ENCODE peak calls at places on chromosomes 7 and 10, in ten cellular contexts. L, H, J, Q, C, P, F, O, N and Y are unnamed samples.

GRCh38 chr7:22697322-22697859 is 29.6 kb upstream of the IL6 start:
- DNase-seq in N (no peak), H (no peak), C (no peak), L (no peak), Q (no peak), F (no peak), J (no peak), O (no peak), P (no peak), Y (no peak)

GRCh38 chr7:138468244-138469123 is 8.4 kb downstream of the TRIM24 start:
- DNase-seq in C (peak), H (no peak), N (no peak), P (no peak), Q (no peak), F (no peak), O (no peak), L (no peak), J (no peak), Y (no peak)

GRCh38 chr7:24024689-24025088 is 259.3 kb upstream of the NPY start:
- DNase-seq in N (no peak), P (no peak), O (no peak), J (no peak), Q (no peak), L (no peak), F (no peak), C (no peak), H (no peak), Y (no peak)

GRCh38 chr7:35799846-35800717 is 775 bp upstream of the SEPTIN7 start:
- DNase-seq in J (peak), N (peak), C (peak), Q (peak), O (peak), L (peak), F (peak), P (peak), H (peak), Y (no peak)

GRCh38 chr10:66678521-66678920 is 247.3 kb upstream of the LRRTM3 start:
- DNase-seq in P (peak), F (no peak), O (no peak), J (no peak), N (no peak), Q (no peak), H (no peak), L (no peak), C (no peak), Y (no peak)

GRCh38 chr7:83162402-83163256 is at the start of gene PCLO:
- DNase-seq in Q (peak), H (peak), P (peak), J (peak), F (peak), C (peak), O (peak), N (peak), L (peak), Y (peak)

GRCh38 chr7:2621061-2621828 is 10.5 kb upstream of the TTYH3 start:
- DNase-seq in F (peak), Q (no peak), P (no peak), O (peak), N (no peak), H (no peak), C (peak), J (peak), L (peak), Y (no peak)

GRCh38 chr7:30726296-30727006 is 25.5 kb upstream of the INMT start:
- DNase-seq in J (no peak), L (no peak), O (no peak), Q (no peak), C (no peak), H (no peak), P (no peak), N (no peak), F (no peak), Y (no peak)

GRCh38 chr10:113045155-113046055 is 95.4 kb downstream of the TCF7L2 start:
- DNase-seq in H (peak), J (no peak), Q (no peak), C (no peak), N (peak), L (no peak), P (peak), F (no peak), O (no peak), Y (no peak)

GRCh38 chr7:13279854-13280435 is 592.5 kb downstream of the ARL4A start:
- DNase-seq in J (peak), C (no peak), N (peak), P (peak), O (no peak), F (no peak), H (peak), Q (peak), L (no peak), Y (peak)

GRCh38 chr10:77332256-77332655 is 305.4 kb downstream of the KCNMA1 start:
- DNase-seq in C (no peak), H (no peak), N (no peak), F (no peak), P (no peak), J (no peak), L (no peak), O (no peak), Q (no peak), Y (no peak)

GRCh38 chr7:8228068-8228467 is 33.9 kb downstream of the ICA1 start:
- DNase-seq in L (no peak), C (no peak), Q (no peak), F (no peak), J (no peak), H (no peak), O (no peak), N (no peak), P (no peak), Y (no peak)

GRCh38 chr10:97708976-97709745 is 4.4 kb upstream of the MARVELD1 start:
- DNase-seq in H (peak), J (peak), F (no peak), C (peak), L (no peak), P (peak), O (peak), N (no peak), Q (peak), Y (no peak)

GRCh38 chr7:87231715-87232114 is 12.2 kb upstream of the TMEM243 start:
- DNase-seq in F (no peak), Q (no peak), N (no peak), O (no peak), J (no peak), P (no peak), H (no peak), C (no peak), L (no peak), Y (no peak)

GRCh38 chr7:132218876-132219275 is 357.4 kb downstream of the PLXNA4 start:
- DNase-seq in F (no peak), L (no peak), N (no peak), H (no peak), C (no peak), O (no peak), Q (peak), P (no peak), J (no peak), Y (no peak)

GRCh38 chr10:44263771-44264170 is 121.1 kb downstream of the CXCL12 start:
- DNase-seq in F (no peak), Q (no peak), P (no peak), C (no peak), O (no peak), J (no peak), L (no peak), N (no peak), H (no peak), Y (no peak)

GRCh38 chr7:110960811-110961210 is 130.1 kb upstream of the LRRN3 start:
- DNase-seq in C (no peak), H (no peak), J (no peak), N (peak), P (no peak), O (no peak), L (no peak), Q (no peak), F (no peak), Y (no peak)

GRCh38 chr10:69838418-69838817 is 36.7 kb downstream of the COL13A1 start:
- DNase-seq in H (no peak), L (no peak), P (no peak), F (no peak), Q (no peak), O (no peak), J (no peak), C (no peak), N (no peak), Y (no peak)

GRCh38 chr10:63773962-63774361 is 252.8 kb downstream of the REEP3 start:
- DNase-seq in O (no peak), H (no peak), C (no peak), N (no peak), P (no peak), F (no peak), Q (no peak), J (peak), L (no peak), Y (no peak)